ENCODE peak calls at places on chromosome 9, in six cellular contexts. C is endothelial cell of umbilical vein, L is heart left ventricle, E is fibroblast of pulmonary artery, O is transverse colon, V is kidney epithelial cell. Q is an unnamed sample.

GRCh38 chr9:120890415-120891254 is 13.6 kb upstream of the PHF19 start:
- DNase-seq in C (no peak), L (no peak), E (no peak), O (no peak), V (no peak), Q (no peak)

GRCh38 chr9:126439402-126439765 is 112.8 kb downstream of the MVB12B start:
- DNase-seq in C (no peak), L (no peak), E (peak; percentile 31), O (no peak), V (peak; percentile 35), Q (peak; percentile 59)

GRCh38 chr9:128077847-128078503 is 9.9 kb downstream of the SLC25A25 start:
- DNase-seq in C (peak; percentile 36), L (no peak), E (no peak), O (no peak), V (no peak), Q (no peak)

GRCh38 chr9:6024035-6024554 is 8.7 kb upstream of the RANBP6 start:
- DNase-seq in C (peak; percentile 22), L (no peak), E (no peak), O (no peak), V (no peak), Q (no peak)

GRCh38 chr9:126489604-126490593 is 123.8 kb upstream of the LMX1B start:
- DNase-seq in C (no peak), L (no peak), E (no peak), O (no peak), V (no peak), Q (no peak)

GRCh38 chr9:127869310-127870152 is 7.9 kb downstream of the AK1 start:
- DNase-seq in C (peak; percentile 78), L (peak; percentile 90), E (peak; percentile 87), O (peak; percentile 92), V (no peak), Q (no peak)

GRCh38 chr9:105554042-105554441 is 3.9 kb upstream of the FKTN start:
- DNase-seq in C (no peak), L (no peak), E (peak; percentile 68), O (no peak), V (no peak), Q (no peak)

GRCh38 chr9:5628183-5628529 is 751 bp upstream of the RIC1 start:
- DNase-seq in C (no peak), L (no peak), E (no peak), O (no peak), V (no peak), Q (no peak)

GRCh38 chr9:133592731-133593409 is 16.3 kb downstream of the FAM163B start:
- DNase-seq in C (no peak), L (no peak), E (peak; percentile 29), O (no peak), V (no peak), Q (no peak)

GRCh38 chr9:126705311-126705766 is 91.6 kb downstream of the LMX1B start:
- DNase-seq in C (peak; percentile 69), L (peak; percentile 62), E (peak; percentile 60), O (peak; percentile 77), V (no peak), Q (no peak)

GRCh38 chr9:83359039-83359438 is 179.2 kb downstream of the FRMD3 start:
- DNase-seq in C (no peak), L (no peak), E (no peak), O (no peak), V (no peak), Q (no peak)

GRCh38 chr9:98255064-98255577 is 328 bp downstream of the TBC1D2 start:
- DNase-seq in C (no peak), L (no peak), E (peak; percentile 52), O (peak; percentile 45), V (no peak), Q (no peak)

GRCh38 chr9:134737842-134738580 is 96.4 kb downstream of the COL5A1 start:
- DNase-seq in C (no peak), L (no peak), E (no peak), O (no peak), V (no peak), Q (no peak)

GRCh38 chr9:127722055-127722454 is 6.2 kb downstream of the TTC16 start:
- DNase-seq in C (no peak), L (no peak), E (no peak), O (no peak), V (no peak), Q (no peak)

GRCh38 chr9:20226345-20226744 is 396.0 kb downstream of the MLLT3 start:
- DNase-seq in C (no peak), L (no peak), E (no peak), O (no peak), V (no peak), Q (no peak)

GRCh38 chr9:3526903-3527652 is 1.3 kb upstream of the RFX3 start:
- DNase-seq in C (peak; percentile 14), L (no peak), E (peak; percentile 17), O (peak; percentile 75), V (no peak), Q (no peak)

GRCh38 chr9:2461886-2462285 is 159.7 kb upstream of the VLDLR start:
- DNase-seq in C (no peak), L (no peak), E (peak; percentile 11), O (no peak), V (no peak), Q (no peak)

GRCh38 chr9:36738318-36738975 is 165.8 kb downstream of the MELK start:
- DNase-seq in C (no peak), L (no peak), E (peak; percentile 53), O (no peak), V (no peak), Q (no peak)

GRCh38 chr9:27412081-27412480 is 112.0 kb upstream of the IFNK start:
- DNase-seq in C (no peak), L (no peak), E (no peak), O (no peak), V (no peak), Q (no peak)

GRCh38 chr9:110173322-110173642 is 34.7 kb downstream of the C9orf152 start:
- DNase-seq in C (no peak), L (no peak), E (no peak), O (no peak), V (no peak), Q (no peak)
- TF ChIP-seq CTCF in C (no peak), L (no peak), E (no peak), O (no peak), V (no peak), Q (no peak)

GRCh38 chr9:13035822-13036221 is 243.7 kb downstream of the MPDZ start:
- DNase-seq in C (no peak), L (no peak), E (no peak), O (no peak), V (no peak), Q (no peak)

GRCh38 chr9:13032585-13032984 is 246.9 kb downstream of the MPDZ start:
- DNase-seq in C (no peak), L (no peak), E (no peak), O (no peak), V (no peak), Q (no peak)

GRCh38 chr9:13034696-13035006 is 244.8 kb downstream of the MPDZ start:
- DNase-seq in C (no peak), L (no peak), E (no peak), O (no peak), V (no peak), Q (no peak)

DNA sequence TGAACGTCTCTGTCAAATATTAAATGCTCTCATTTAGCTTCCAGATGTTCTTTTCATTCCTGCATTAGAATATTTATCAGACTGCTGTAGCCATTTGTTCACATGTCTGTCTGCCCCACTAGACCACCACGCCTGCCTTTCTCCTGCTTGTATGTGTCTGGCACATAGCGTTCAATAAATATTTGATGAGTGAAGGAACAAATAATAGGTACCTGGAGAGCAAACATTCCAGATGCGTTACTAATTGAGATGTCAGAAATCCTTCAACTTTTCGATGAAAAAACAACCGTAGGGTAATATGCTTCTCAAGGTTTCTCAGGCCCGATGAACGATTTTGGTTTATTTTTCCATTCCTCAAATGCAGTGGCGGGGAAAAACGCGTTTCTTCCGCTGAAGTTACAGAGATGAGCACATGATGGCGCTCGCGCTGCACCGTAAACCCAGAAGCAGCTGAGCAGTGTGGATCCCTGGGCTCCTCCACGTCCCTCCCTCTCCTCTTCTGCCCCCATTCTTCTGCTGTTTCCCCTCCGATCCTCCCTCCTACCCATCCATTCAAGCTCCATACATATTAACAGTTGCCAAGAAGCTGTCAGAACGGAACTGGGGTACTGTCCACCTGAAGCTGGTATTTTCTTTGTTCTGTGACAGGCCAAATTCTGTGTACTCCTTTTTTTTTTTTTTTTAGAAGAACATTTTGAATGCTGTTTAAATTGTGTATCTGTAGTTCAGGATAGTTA is 245.4 kb downstream of the MPDZ start:
- DNase-seq in C (peak; percentile 75), L (peak; percentile 36), E (peak; percentile 79), O (peak; percentile 48), V (no peak), Q (no peak)
- H3K4me3 ChIP-seq in C (no peak overlapping the region), L (peak overlapping the region; percentile 18), E (peak overlapping the region; percentile 42), O (no peak overlapping the region), V (peak overlapping the region; percentile 10), Q (peak overlapping the region; percentile 39)

GRCh38 chr9:99326917-99327189 is 104.8 kb downstream of the SEC61B start:
- DNase-seq in C (no peak), L (no peak), E (no peak), O (no peak), V (no peak), Q (no peak)

GRCh38 chr9:99327667-99328066 is 105.6 kb downstream of the SEC61B start:
- DNase-seq in C (no peak), L (no peak), E (no peak), O (no peak), V (no peak), Q (no peak)

GRCh38 chr9:99322299-99322698 is 100.2 kb downstream of the SEC61B start:
- DNase-seq in C (no peak), L (no peak), E (no peak), O (no peak), V (no peak), Q (no peak)

GRCh38 chr9:99326112-99326916 is 104.2 kb downstream of the SEC61B start:
- DNase-seq in C (peak; percentile 16), L (no peak), E (no peak), O (no peak), V (no peak), Q (no peak)
- TF ChIP-seq CTCF in C (no peak), L (no peak), E (no peak), O (no peak), V (no peak), Q (no peak)

GRCh38 chr9:95350266-95350665 is 32.8 kb upstream of the FANCC start:
- DNase-seq in C (no peak), L (no peak), E (no peak), O (no peak), V (no peak), Q (no peak)
- H3K4me3 ChIP-seq in C (no peak overlapping the region), L (no peak overlapping the region), E (no peak overlapping the region), O (no peak overlapping the region), V (no peak overlapping the region), Q (no peak overlapping the region)

DNA sequence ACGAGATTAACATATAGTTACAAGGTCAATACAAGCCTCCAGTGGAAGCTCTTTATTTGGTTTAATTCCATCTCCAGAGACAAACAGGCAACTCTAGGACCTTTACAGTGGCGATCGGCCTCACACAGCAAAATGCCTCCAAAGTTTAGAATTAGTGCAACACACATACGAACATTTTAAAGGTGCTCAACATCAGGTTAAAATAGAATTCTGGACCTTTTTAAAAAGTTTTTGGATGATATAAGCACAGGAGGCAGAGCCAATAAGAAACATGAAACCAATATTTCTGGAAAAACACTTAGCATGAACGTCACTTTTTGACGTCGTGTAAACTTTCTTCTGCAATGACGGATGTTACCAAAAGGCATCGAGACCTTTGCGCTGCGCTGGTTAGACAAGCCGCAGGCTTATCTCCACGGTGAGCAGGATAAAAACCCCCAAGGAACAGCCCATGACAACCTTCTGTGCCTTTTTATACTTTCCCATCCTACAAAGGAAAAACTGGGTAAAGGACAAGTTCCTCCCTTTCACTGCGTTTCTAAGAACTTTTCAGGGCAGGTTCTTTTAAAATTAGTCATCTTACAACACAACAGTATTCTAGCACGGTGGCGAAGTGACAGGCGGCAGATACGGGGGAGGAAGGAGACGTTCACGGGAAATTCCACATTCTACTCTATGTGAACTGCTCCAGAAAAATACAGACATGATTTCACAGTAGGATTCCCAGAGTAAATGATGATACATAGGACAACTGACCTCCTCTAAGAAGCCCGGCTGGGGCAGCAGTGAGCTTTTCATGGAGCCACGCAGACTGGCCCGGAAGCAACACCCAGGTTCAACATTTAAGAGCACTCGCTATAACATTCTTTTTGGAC is 52.2 kb downstream of the USP20 start:
- DNase-seq in C (peak; percentile 23), L (no peak), E (peak; percentile 84), O (peak; percentile 45), V (peak; percentile 21), Q (no peak)
- TF ChIP-seq CTCF in C (no peak), L (no peak), E (peak; percentile 59), O (no peak), V (peak; percentile 36), Q (no peak)